ENCODE peak calls at places on chromosomes 16 and 17, in ten cellular contexts. P, O, B, M, J, S, C, G, L and Z are unnamed samples.

GRCh38 chr17:45692661-45693060 is 91.5 kb upstream of the CRHR1 start:
- DNase-seq in P (no peak), O (no peak), B (no peak), M (no peak), J (no peak), S (no peak), C (no peak), G (no peak), L (no peak), Z (no peak)

GRCh38 chr16:2042171-2042570 is 5.5 kb downstream of the NTHL1 start:
- DNase-seq in P (no peak), O (no peak), B (no peak), M (no peak), J (no peak), S (no peak), C (no peak), G (no peak), L (no peak), Z (no peak)

GRCh38 chr16:30054959-30055553 is 10.5 kb upstream of the ALDOA start:
- DNase-seq in P (no peak), O (no peak), B (peak; percentile 66), M (peak; percentile 47), J (no peak), S (no peak), C (peak; percentile 76), G (no peak), L (peak; percentile 86), Z (no peak)

GRCh38 chr17:63960006-63960405 is 12.7 kb downstream of the SCN4A start:
- DNase-seq in P (no peak), O (no peak), B (no peak), M (no peak), J (no peak), S (no peak), C (no peak), G (no peak), L (no peak), Z (no peak)

GRCh38 chr16:22195695-22196558 is 10.2 kb upstream of the EEF2K start:
- DNase-seq in P (peak; percentile 92), O (peak; percentile 91), B (peak; percentile 70), M (peak; percentile 96), J (peak; percentile 80), S (peak; percentile 84), C (peak; percentile 88), G (peak; percentile 95), L (peak; percentile 89), Z (peak; percentile 86)

GRCh38 chr17:61554209-61554608 is 36.8 kb downstream of the NACA2 start:
- DNase-seq in P (no peak), O (no peak), B (no peak), M (no peak), J (no peak), S (no peak), C (no peak), G (no peak), L (no peak), Z (no peak)

GRCh38 chr17:38428643-38429371 is 543 bp downstream of the ARHGAP23 start:
- DNase-seq in P (peak; percentile 77), O (peak; percentile 64), B (no peak), M (no peak), J (no peak), S (no peak), C (peak; percentile 66), G (peak; percentile 69), L (no peak), Z (no peak)

GRCh38 chr17:74992223-74992622 is 4.8 kb downstream of the CDR2L start:
- DNase-seq in P (no peak), O (no peak), B (no peak), M (no peak), J (no peak), S (no peak), C (no peak), G (no peak), L (peak; percentile 56), Z (no peak)

GRCh38 chr16:3003582-3004270 is 9.0 kb upstream of the CLDN9 start:
- DNase-seq in P (peak; percentile 85), O (peak; percentile 98), B (peak; percentile 100), M (peak; percentile 87), J (peak; percentile 89), S (peak; percentile 99), C (peak; percentile 95), G (peak; percentile 88), L (peak; percentile 100), Z (peak; percentile 89)

GRCh38 chr17:64007838-64008282 is 9.7 kb downstream of the PRR29 start:
- DNase-seq in P (no peak), O (no peak), B (no peak), M (no peak), J (no peak), S (no peak), C (no peak), G (no peak), L (peak; percentile 37), Z (no peak)

GRCh38 chr16:67962135-67962534 is 6.3 kb downstream of the SLC12A4 start:
- DNase-seq in P (no peak), O (no peak), B (no peak), M (no peak), J (no peak), S (no peak), C (no peak), G (no peak), L (no peak), Z (no peak)

GRCh38 chr17:1724351-1724868 is at the start of gene WDR81:
- DNase-seq in P (peak; percentile 93), O (peak; percentile 90), B (peak; percentile 96), M (peak; percentile 77), J (peak; percentile 80), S (peak; percentile 82), C (peak; percentile 81), G (peak; percentile 88), L (peak; percentile 84), Z (no peak)

GRCh38 chr17:44183024-44183423 is 3.7 kb upstream of the TMUB2 start:
- DNase-seq in P (no peak), O (no peak), B (peak; percentile 6), M (no peak), J (no peak), S (no peak), C (no peak), G (no peak), L (no peak), Z (no peak)

GRCh38 chr16:31167315-31167714 is 12.6 kb upstream of the FUS start:
- DNase-seq in P (no peak), O (no peak), B (no peak), M (no peak), J (no peak), S (no peak), C (no peak), G (no peak), L (no peak), Z (no peak)

GRCh38 chr17:79984045-79984840 is 51.4 kb downstream of the TBC1D16 start:
- DNase-seq in P (no peak), O (no peak), B (no peak), M (no peak), J (no peak), S (no peak), C (no peak), G (no peak), L (no peak), Z (no peak)

GRCh38 chr17:1498869-1499268 is 6.4 kb upstream of the MYO1C start:
- DNase-seq in P (no peak), O (peak; percentile 50), B (no peak), M (no peak), J (no peak), S (peak; percentile 91), C (no peak), G (no peak), L (no peak), Z (no peak)

GRCh38 chr16:76985362-76985761 is 205.6 kb upstream of the MON1B start:
- DNase-seq in P (no peak), O (no peak), B (no peak), M (no peak), J (no peak), S (no peak), C (no peak), G (no peak), L (no peak), Z (no peak)

GRCh38 chr17:73348018-73348823 is 36.4 kb upstream of the CDC42EP4 start:
- DNase-seq in P (no peak), O (no peak), B (no peak), M (no peak), J (no peak), S (no peak), C (no peak), G (no peak), L (no peak), Z (no peak)

GRCh38 chr16:88853336-88853941 is 3.3 kb downstream of the GALNS start:
- DNase-seq in P (no peak), O (no peak), B (no peak), M (no peak), J (no peak), S (no peak), C (no peak), G (no peak), L (no peak), Z (no peak)

GRCh38 chr17:42796066-42796758 is 2.3 kb downstream of the COA3 start:
- DNase-seq in P (no peak), O (no peak), B (no peak), M (no peak), J (no peak), S (no peak), C (no peak), G (no peak), L (no peak), Z (no peak)

GRCh38 chr17:44556854-44557606 is at the start of gene FZD2:
- DNase-seq in P (peak; percentile 86), O (peak; percentile 99), B (peak; percentile 94), M (peak; percentile 32), J (peak; percentile 33), S (peak; percentile 97), C (peak; percentile 61), G (peak; percentile 88), L (peak; percentile 44), Z (peak; percentile 95)